ENCODE peak calls at places on chromosomes 5 and 9, in six cellular contexts. E is kidney tubule cell, C is NCI-H1092, S is Right ventricle myocardium inferior, L is OCI-M1, V is non-pigmented ciliary epithelial cell. K is an unnamed sample.

GRCh38 chr5:135489466-135490244 is 37.5 kb upstream of the TIFAB start:
- DNase-seq in E (no peak), C (peak), S (no peak), L (no peak), V (no peak), K (no peak)

GRCh38 chr5:55308254-55308836 is 556 bp downstream of the MTREX start:
- DNase-seq in E (peak), C (no peak), S (no peak), L (peak), V (no peak), K (no peak)

GRCh38 chr5:143605403-143606005 is 202.0 kb upstream of the NR3C1 start:
- DNase-seq in E (no peak), C (no peak), S (no peak), L (peak), V (no peak), K (no peak)

GRCh38 chr5:30401479-30402058 is 791.9 kb upstream of the CDH6 start:
- DNase-seq in E (peak), C (peak), S (no peak), L (peak), V (no peak), K (peak)

GRCh38 chr5:97009212-97009898 is 73.5 kb downstream of the LNPEP start:
- DNase-seq in E (no peak), C (no peak), S (no peak), L (peak), V (no peak), K (no peak)

GRCh38 chr5:1062761-1063568 is 48.9 kb downstream of the SLC12A7 start:
- DNase-seq in E (no peak), C (no peak), S (peak), L (no peak), V (no peak), K (no peak)

GRCh38 chr5:96243862-96244261 is 189.2 kb downstream of the PCSK1 start:
- DNase-seq in E (peak), C (no peak), S (no peak), L (no peak), V (no peak), K (no peak)

GRCh38 chr5:166354277-166354676 is 1937.2 kb upstream of the WWC1 start:
- DNase-seq in E (no peak), C (no peak), S (no peak), L (no peak), V (no peak), K (no peak)

GRCh38 chr5:177093803-177094202 is 7.1 kb downstream of the FGFR4 start:
- DNase-seq in E (no peak), C (no peak), S (no peak), L (no peak), V (no peak), K (no peak)

GRCh38 chr5:125251703-125252102 is 505.3 kb upstream of the ZNF608 start:
- DNase-seq in E (no peak), C (no peak), S (no peak), L (no peak), V (no peak), K (no peak)

GRCh38 chr9:121638399-121638798 is 13.0 kb upstream of the DAB2IP start:
- DNase-seq in E (no peak), C (no peak), S (no peak), L (no peak), V (no peak), K (no peak)

GRCh38 chr5:159571501-159572244 is 241.4 kb upstream of the IL12B start:
- DNase-seq in E (peak), C (no peak), S (no peak), L (no peak), V (no peak), K (no peak)

GRCh38 chr5:131396015-131396414 is 132.2 kb downstream of the CDC42SE2 start:
- DNase-seq in E (no peak), C (no peak), S (no peak), L (no peak), V (no peak), K (no peak)

GRCh38 chr5:67677422-67677970 is 480.9 kb upstream of the CD180 start:
- DNase-seq in E (no peak), C (no peak), S (no peak), L (no peak), V (no peak), K (no peak)

GRCh38 chr5:88269222-88269771 is 652 bp upstream of the TMEM161B start:
- DNase-seq in E (peak), C (no peak), S (no peak), L (peak), V (no peak), K (no peak)

GRCh38 chr9:95494022-95494415 is 22.8 kb downstream of the PTCH1 start:
- DNase-seq in E (no peak), C (peak), S (no peak), L (peak), V (no peak), K (no peak)

GRCh38 chr9:113290052-113290607 is 13.0 kb downstream of the RNF183 start:
- DNase-seq in E (no peak), C (no peak), S (no peak), L (no peak), V (no peak), K (no peak)

GRCh38 chr5:158435161-158435616 is 576.2 kb upstream of the CLINT1 start:
- DNase-seq in E (peak), C (no peak), S (no peak), L (no peak), V (no peak), K (no peak)

GRCh38 chr5:16937023-16937379 is 913 bp upstream of the MYO10 start:
- DNase-seq in E (peak), C (no peak), S (no peak), L (no peak), V (no peak), K (no peak)

GRCh38 chr5:27612161-27612560 is 573.8 kb upstream of the CDH9 start:
- DNase-seq in E (no peak), C (no peak), S (no peak), L (no peak), V (peak), K (peak)

GRCh38 chr5:132251220-132251725 is 6.2 kb upstream of the PDLIM4 start:
- DNase-seq in E (peak), C (no peak), S (no peak), L (no peak), V (no peak), K (no peak)

GRCh38 chr5:142772766-142773293 is 2.7 kb downstream of the ARHGAP26 start:
- DNase-seq in E (peak), C (no peak), S (no peak), L (no peak), V (no peak), K (no peak)

GRCh38 chr5:72212171-72212570 is 104.9 kb downstream of the MAP1B start:
- DNase-seq in E (no peak), C (no peak), S (no peak), L (no peak), V (no peak), K (no peak)

GRCh38 chr5:67283275-67283987 is 86.8 kb upstream of the CD180 start:
- DNase-seq in E (no peak), C (no peak), S (no peak), L (no peak), V (no peak), K (no peak)

GRCh38 chr5:61279725-61280124 is 52.3 kb upstream of the ZSWIM6 start:
- DNase-seq in E (peak), C (no peak), S (no peak), L (no peak), V (no peak), K (no peak)

GRCh38 chr9:127112683-127113539 is 9.5 kb downstream of the ANGPTL2 start:
- DNase-seq in E (no peak), C (no peak), S (no peak), L (no peak), V (no peak), K (no peak)

GRCh38 chr5:31581498-31582099 is 49.5 kb downstream of the C5orf22 start:
- DNase-seq in E (peak), C (no peak), S (no peak), L (peak), V (no peak), K (peak)

GRCh38 chr5:146338774-146339714 is at the start of gene POU4F3:
- DNase-seq in E (no peak), C (no peak), S (no peak), L (no peak), V (no peak), K (no peak)

GRCh38 chr5:141997358-141998006 is 15.3 kb downstream of the GNPDA1 start:
- DNase-seq in E (no peak), C (no peak), S (no peak), L (no peak), V (no peak), K (no peak)

GRCh38 chr5:173581408-173582197 is 34.8 kb downstream of the BOD1 start:
- DNase-seq in E (peak), C (no peak), S (no peak), L (peak), V (no peak), K (no peak)

GRCh38 chr5:170267431-170268152 is 30.0 kb downstream of the LCP2 start:
- DNase-seq in E (peak), C (peak), S (peak), L (peak), V (peak), K (peak)

K was measured in HS-5.